ENCODE peak calls at places on chromosomes 5 and 9, in seven cellular contexts. E is H9, Z is neuronal stem cell, C is H1, T is IMR-90, D is mesenchymal stem cell, I is trophoblast cell. X is an unnamed sample.

GRCh38 chr5:54091416-54092130 is 218.8 kb downstream of the ARL15 start:
- DNase-seq in Z (no peak), E (no peak), D (no peak), T (no peak), C (no peak), I (no peak), X (no peak)

GRCh38 chr5:179355976-179356968 is 11.0 kb upstream of the ADAMTS2 start:
- DNase-seq in I (peak), T (peak), Z (no peak), D (peak), E (no peak), C (no peak), X (no peak)

GRCh38 chr5:54526604-54527359 is 9.2 kb downstream of the SNX18 start:
- DNase-seq in D (no peak), T (no peak), E (no peak), Z (no peak), C (no peak), I (peak), X (no peak)

GRCh38 chr9:93903886-93904648 is 51.1 kb downstream of the BARX1 start:
- DNase-seq in I (no peak), E (no peak), T (no peak), D (no peak), Z (no peak), C (no peak), X (no peak)

GRCh38 chr9:84371737-84372136 is 31.2 kb upstream of the SLC28A3 start:
- DNase-seq in I (peak), C (no peak), Z (no peak), T (peak), E (no peak), D (peak), X (no peak)

GRCh38 chr5:35665066-35665465 is 47.4 kb downstream of the SPEF2 start:
- DNase-seq in T (no peak), E (no peak), D (no peak), I (no peak), C (no peak), Z (no peak), X (no peak)

GRCh38 chr9:138007566-138008080 is 130.0 kb downstream of the CACNA1B start:
- DNase-seq in I (no peak), C (no peak), D (no peak), T (no peak), E (no peak), Z (no peak), X (no peak)

GRCh38 chr9:136626066-136626725 is 36.5 kb upstream of the EGFL7 start:
- DNase-seq in T (no peak), E (no peak), D (no peak), I (no peak), Z (no peak), C (no peak), X (no peak)

GRCh38 chr9:104074876-104075275 is 19.2 kb upstream of the SMC2 start:
- DNase-seq in Z (no peak), E (no peak), T (peak), I (peak), D (peak), C (no peak), X (no peak)

GRCh38 chr5:75367401-75367800 is 30.4 kb downstream of the HMGCR start:
- DNase-seq in Z (no peak), C (no peak), I (no peak), T (peak), E (no peak), D (peak), X (no peak)

GRCh38 chr5:174176511-174176910 is 131.0 kb downstream of the NSG2 start:
- DNase-seq in D (no peak), C (no peak), T (no peak), I (no peak), E (peak), Z (no peak), X (no peak)

GRCh38 chr5:82765765-82766164 is 311.4 kb downstream of the TMEM167A start:
- DNase-seq in T (no peak), D (no peak), Z (no peak), E (no peak), C (no peak), I (no peak), X (no peak)

GRCh38 chr9:101966706-101967105 is 228.3 kb upstream of the GRIN3A start:
- DNase-seq in E (no peak), I (no peak), C (no peak), D (no peak), Z (no peak), T (no peak), X (no peak)

GRCh38 chr5:175657593-175658271 is at the start of gene HRH2:
- DNase-seq in D (peak), E (peak), C (no peak), Z (no peak), T (no peak), I (peak), X (peak)

GRCh38 chr5:135706893-135707292 is 127.6 kb upstream of the SLC25A48 start:
- DNase-seq in I (no peak), E (peak), D (no peak), Z (no peak), T (no peak), C (no peak), X (no peak)

GRCh38 chr9:111316796-111317195 is 13.2 kb downstream of the OR2K2 start:
- DNase-seq in E (no peak), I (no peak), D (no peak), T (peak), C (no peak), Z (no peak), X (no peak)

GRCh38 chr9:92617951-92618510 is 51.9 kb downstream of the IPPK start:
- DNase-seq in C (no peak), Z (no peak), D (no peak), E (peak), T (no peak), I (no peak), X (no peak)

GRCh38 chr5:60993875-60994571 is 49.0 kb downstream of the NDUFAF2 start:
- DNase-seq in D (no peak), T (no peak), C (no peak), Z (no peak), I (no peak), E (no peak), X (no peak)

GRCh38 chr5:159045165-159045811 is 54.4 kb downstream of the EBF1 start:
- DNase-seq in Z (no peak), I (no peak), T (no peak), C (no peak), E (no peak), D (no peak), X (no peak)

GRCh38 chr5:43121565-43122484 is 1.1 kb downstream of the ZNF131 start:
- DNase-seq in Z (peak), I (peak), D (peak), C (no peak), T (peak), E (no peak), X (peak)

GRCh38 chr9:83955985-83956287 is 24.1 kb downstream of the HNRNPK start:
- DNase-seq in E (no peak), C (no peak), D (no peak), Z (no peak), I (no peak), T (no peak), X (no peak)

GRCh38 chr5:170355601-170356098 is 33.5 kb downstream of the KCNMB1 start:
- DNase-seq in Z (no peak), I (no peak), D (no peak), C (no peak), E (no peak), T (no peak), X (no peak)

GRCh38 chr9:136533775-136534157 is 12.1 kb downstream of the NOTCH1 start:
- DNase-seq in Z (no peak), C (no peak), E (no peak), D (no peak), T (no peak), I (peak), X (no peak)

GRCh38 chr5:143001764-143002351 is 231.7 kb downstream of the ARHGAP26 start:
- DNase-seq in E (no peak), I (no peak), D (peak), Z (no peak), T (peak), C (no peak), X (peak)

GRCh38 chr9:36985769-36986547 is 48.1 kb downstream of the PAX5 start:
- DNase-seq in E (peak), Z (no peak), D (no peak), C (no peak), I (no peak), T (no peak), X (peak)

GRCh38 chr9:2127486-2127885 is 112.3 kb downstream of the SMARCA2 start:
- DNase-seq in T (peak), D (no peak), I (no peak), Z (no peak), E (no peak), C (no peak), X (no peak)

GRCh38 chr9:38362912-38363588 is 29.5 kb upstream of the ALDH1B1 start:
- DNase-seq in T (peak), D (peak), C (no peak), E (no peak), Z (peak), I (peak), X (peak)

GRCh38 chr5:9507974-9508373 is 37.9 kb downstream of the SEMA5A start:
- DNase-seq in Z (no peak), T (peak), C (no peak), I (peak), D (peak), E (no peak), X (no peak)

GRCh38 chr5:40615586-40616193 is 64.0 kb upstream of the PTGER4 start:
- DNase-seq in T (peak), D (no peak), C (no peak), I (no peak), E (no peak), Z (no peak), X (no peak)

DNA sequence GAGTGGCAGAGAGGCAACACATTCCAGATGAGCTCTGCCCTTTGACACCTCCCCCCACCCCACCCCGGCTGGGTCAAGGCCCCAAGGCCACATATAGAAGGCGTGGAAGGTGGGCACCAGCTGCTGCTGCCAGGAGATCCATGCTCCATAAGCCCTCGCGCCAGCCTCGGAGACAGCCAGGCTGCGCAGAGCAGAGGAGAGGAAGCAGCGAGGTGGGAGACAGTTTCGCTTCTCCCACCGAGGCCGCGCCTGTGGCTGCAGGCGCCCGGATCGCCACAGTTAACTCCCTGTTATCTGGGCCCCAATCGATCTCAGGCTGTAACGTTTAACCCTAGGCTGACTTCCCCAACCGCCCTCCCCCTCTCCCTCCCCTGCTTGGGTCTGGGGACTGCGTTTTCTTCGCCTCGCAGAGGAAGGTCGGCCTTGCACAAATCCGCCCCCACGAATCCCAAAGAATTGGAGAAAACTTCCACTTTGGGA is 1.2 kb upstream of the CXXC5 start:
- DNase-seq in D (peak), C (no peak), E (no peak), Z (no peak), I (peak), T (no peak), X (peak)
- H3K23ac ChIP-seq in D (no peak), C (no peak), E (no peak), Z (peak), I (no peak), T (no peak), X (no peak)

GRCh38 chr9:89935791-89936190 is 331.0 kb downstream of the GADD45G start:
- DNase-seq in D (no peak), C (no peak), T (no peak), Z (no peak), I (no peak), E (no peak), X (no peak)
- H3K23ac ChIP-seq in D (no peak), C (no peak), T (no peak), Z (no peak), I (no peak), E (no peak), X (no peak)

GRCh38 chr9:70136632-70137031 is 93.0 kb downstream of the MAMDC2 start:
- DNase-seq in E (no peak), C (no peak), T (peak), D (no peak), Z (no peak), I (no peak), X (no peak)

GRCh38 chr9:70133253-70134208 is 89.9 kb downstream of the MAMDC2 start:
- DNase-seq in C (no peak), D (no peak), T (no peak), Z (no peak), E (no peak), I (no peak), X (no peak)

GRCh38 chr9:70134360-70134759 is 90.7 kb downstream of the MAMDC2 start:
- DNase-seq in D (no peak), T (no peak), E (no peak), I (no peak), Z (no peak), C (no peak), X (no peak)

GRCh38 chr9:70137577-70137976 is 93.9 kb downstream of the MAMDC2 start:
- DNase-seq in T (no peak), D (no peak), Z (no peak), E (no peak), I (no peak), C (no peak), X (no peak)

GRCh38 chr9:70135176-70135575 is 91.5 kb downstream of the MAMDC2 start:
- DNase-seq in E (no peak), I (no peak), T (no peak), Z (no peak), D (no peak), C (no peak), X (no peak)
- H3K23ac ChIP-seq in E (no peak), I (no peak), T (no peak), Z (no peak), D (no peak), C (no peak), X (no peak)

GRCh38 chr9:100619194-100619593 is 41.3 kb downstream of the CAVIN4 start:
- DNase-seq in T (no peak), Z (no peak), C (no peak), I (no peak), E (peak), D (no peak), X (peak)
- H3K23ac ChIP-seq in T (no peak), Z (no peak), C (no peak), I (no peak), E (no peak), D (no peak), X (no peak)

GRCh38 chr9:87071473-87071872 is 124.2 kb upstream of the GAS1 start:
- DNase-seq in C (no peak), Z (no peak), E (no peak), D (no peak), I (no peak), T (no peak), X (no peak)
- H3K23ac ChIP-seq in C (no peak), Z (no peak), E (no peak), D (no peak), I (no peak), T (no peak), X (no peak)

GRCh38 chr5:69527128-69527745 is 32.8 kb upstream of the GTF2H2C start:
- DNase-seq in I (no peak), C (no peak), T (no peak), D (no peak), Z (no peak), E (no peak), X (no peak)
- H3K23ac ChIP-seq in I (no peak), C (no peak), T (no peak), D (no peak), Z (no peak), E (no peak), X (no peak)